ENCODE peak calls at places on chromosomes 12 and 14, in six cellular contexts. G, R, H, E, K and F are unnamed samples. For H3K27me3, the result is how much of the 10 kb centered on the place peaks cover.

GRCh38 chr12:60205500-60205899 is 609.7 kb downstream of the SLC16A7 start:
- DNase-seq in G (no peak), R (peak), H (no peak), E (no peak), K (no peak), F (peak)

GRCh38 chr12:63276537-63277365 is 125.8 kb upstream of the AVPR1A start:
- DNase-seq in G (no peak), R (peak), H (no peak), E (no peak), K (peak), F (peak)

GRCh38 chr14:90728951-90729350 is 87.3 kb downstream of the TTC7B start:
- DNase-seq in G (no peak), R (no peak), H (no peak), E (no peak), K (no peak), F (no peak)

GRCh38 chr14:31190717-31191263 is 16.8 kb downstream of the HECTD1 start:
- DNase-seq in G (no peak), R (no peak), H (no peak), E (no peak), K (no peak), F (no peak)

GRCh38 chr12:1917172-1918070 is 1.0 kb downstream of the CACNA2D4 start:
- DNase-seq in G (peak), R (no peak), H (no peak), E (no peak), K (peak), F (peak)

GRCh38 chr14:74190910-74191575 is 48.2 kb upstream of the VSX2 start:
- DNase-seq in G (no peak), R (peak), H (no peak), E (no peak), K (no peak), F (no peak)

GRCh38 chr12:68375701-68376469 is 43.7 kb upstream of the MDM1 start:
- DNase-seq in G (no peak), R (peak), H (no peak), E (no peak), K (no peak), F (no peak)

GRCh38 chr12:87182696-87183233 is 846.4 kb downstream of the C12orf50 start:
- DNase-seq in G (no peak), R (no peak), H (no peak), E (no peak), K (no peak), F (no peak)

GRCh38 chr12:122947352-122947792 is 18.9 kb downstream of the ABCB9 start:
- DNase-seq in G (peak), R (no peak), H (no peak), E (peak), K (peak), F (no peak)

GRCh38 chr14:105086833-105087307 is 21.6 kb upstream of the GPR132 start:
- DNase-seq in G (peak), R (peak), H (peak), E (peak), K (peak), F (peak)

GRCh38 chr14:63178912-63179311 is 25.3 kb upstream of the RHOJ start:
- DNase-seq in G (no peak), R (peak), H (no peak), E (no peak), K (no peak), F (no peak)

GRCh38 chr12:49587174-49587908 is 18.1 kb downstream of the FAM186B start:
- DNase-seq in G (no peak), R (no peak), H (no peak), E (no peak), K (no peak), F (no peak)

GRCh38 chr14:29311983-29312382 is 545.4 kb downstream of the FOXG1 start:
- DNase-seq in G (no peak), R (peak), H (no peak), E (no peak), K (no peak), F (no peak)

GRCh38 chr14:81453166-81453766 is 53.1 kb upstream of the STON2 start:
- DNase-seq in G (no peak), R (peak), H (peak), E (peak), K (peak), F (peak)

GRCh38 chr12:115623764-115624334 is 653.6 kb downstream of the MED13L start:
- DNase-seq in G (peak), R (no peak), H (no peak), E (no peak), K (no peak), F (no peak)

GRCh38 chr12:42961395-42961794 is 371.8 kb upstream of the PRICKLE1 start:
- DNase-seq in G (no peak), R (peak), H (no peak), E (no peak), K (no peak), F (peak)

GRCh38 chr14:79986251-79986650 is 225.1 kb downstream of the DIO2 start:
- DNase-seq in G (no peak), R (no peak), H (no peak), E (no peak), K (no peak), F (no peak)

GRCh38 chr14:25042362-25043299 is 7.3 kb downstream of the STXBP6 start:
- DNase-seq in G (no peak), R (peak), H (no peak), E (no peak), K (no peak), F (peak)

GRCh38 chr14:78524766-78525165 is 354.6 kb downstream of the NRXN3 start:
- DNase-seq in G (no peak), R (no peak), H (no peak), E (no peak), K (no peak), F (no peak)

GRCh38 chr12:40287369-40287975 is 62.7 kb downstream of the LRRK2 start:
- DNase-seq in G (no peak), R (no peak), H (no peak), E (no peak), K (no peak), F (no peak)

GRCh38 chr12:100656806-100657205 is 83.3 kb downstream of the GAS2L3 start:
- DNase-seq in G (no peak), R (no peak), H (no peak), E (no peak), K (no peak), F (no peak)

GRCh38 chr12:104143918-104144317 is 5.9 kb upstream of the NFYB start:
- DNase-seq in G (no peak), R (no peak), H (no peak), E (no peak), K (no peak), F (no peak)

GRCh38 chr14:29220077-29220476 is 453.5 kb downstream of the FOXG1 start:
- DNase-seq in G (no peak), R (no peak), H (no peak), E (no peak), K (no peak), F (no peak)

GRCh38 chr12:12954361-12954760 is 2.4 kb upstream of the GPRC5D start:
- DNase-seq in G (no peak), R (peak), H (no peak), E (no peak), K (no peak), F (no peak)

GRCh38 chr14:95870772-95871171 is 5.9 kb upstream of the TUNAR start:
- DNase-seq in G (no peak), R (no peak), H (no peak), E (no peak), K (no peak), F (no peak)

GRCh38 chr12:89707992-89708792 is 446 bp downstream of the ATP2B1 start:
- DNase-seq in G (peak), R (peak), H (peak), E (no peak), K (peak), F (peak)

GRCh38 chr14:93941293-93941910 is 14.3 kb downstream of the FAM181A start:
- DNase-seq in G (no peak), R (peak), H (no peak), E (no peak), K (no peak), F (no peak)

GRCh38 chr14:101220921-101221510 is 317.5 kb upstream of the RTL1 start:
- DNase-seq in G (no peak), R (no peak), H (no peak), E (no peak), K (no peak), F (no peak)

GRCh38 chr12:10331642-10332239 is 24.1 kb downstream of the KLRD1 start:
- DNase-seq in G (no peak), R (peak), H (no peak), E (no peak), K (no peak), F (peak)

GRCh38 chr12:29552324-29552927 is 54.9 kb upstream of the OVCH1 start:
- DNase-seq in G (peak), R (peak), H (peak), E (peak), K (peak), F (peak)

GRCh38 chr12:98823012-98823411 is 177.9 kb downstream of the APAF1 start:
- DNase-seq in G (no peak), R (no peak), H (no peak), E (no peak), K (no peak), F (no peak)

GRCh38 chr14:22838631-22839041 is 2.3 kb downstream of the MMP14 start:
- DNase-seq in G (peak), R (peak), H (peak), E (no peak), K (no peak), F (peak)

GRCh38 chr12:14284189-14284722 is 81.2 kb upstream of the ATF7IP start:
- DNase-seq in G (no peak), R (peak), H (peak), E (no peak), K (no peak), F (peak)

GRCh38 chr12:3718100-3718499 is 34.8 kb downstream of the CRACR2A start:
- DNase-seq in G (peak), R (no peak), H (no peak), E (no peak), K (peak), F (no peak)

GRCh38 chr14:84144166-84144565 is 1385.8 kb upstream of the FLRT2 start:
- DNase-seq in G (no peak), R (peak), H (no peak), E (no peak), K (no peak), F (no peak)

GRCh38 chr14:100078997-100079561 is 13.9 kb downstream of the EVL start:
- DNase-seq in G (no peak), R (peak), H (no peak), E (no peak), K (peak), F (peak)
- H3K27ac ChIP-seq in G (peak), R (no peak), H (no peak), E (peak), K (no peak), F (peak)

GRCh38 chr12:26117321-26117720 is 7.5 kb downstream of the BHLHE41 start:
- DNase-seq in G (no peak), R (no peak), H (no peak), E (no peak), K (no peak), F (no peak)
- H3K27me3 ChIP-seq in G (under half), R (under half), H (under half), E (under half), K (under half), F (under half)

DNA sequence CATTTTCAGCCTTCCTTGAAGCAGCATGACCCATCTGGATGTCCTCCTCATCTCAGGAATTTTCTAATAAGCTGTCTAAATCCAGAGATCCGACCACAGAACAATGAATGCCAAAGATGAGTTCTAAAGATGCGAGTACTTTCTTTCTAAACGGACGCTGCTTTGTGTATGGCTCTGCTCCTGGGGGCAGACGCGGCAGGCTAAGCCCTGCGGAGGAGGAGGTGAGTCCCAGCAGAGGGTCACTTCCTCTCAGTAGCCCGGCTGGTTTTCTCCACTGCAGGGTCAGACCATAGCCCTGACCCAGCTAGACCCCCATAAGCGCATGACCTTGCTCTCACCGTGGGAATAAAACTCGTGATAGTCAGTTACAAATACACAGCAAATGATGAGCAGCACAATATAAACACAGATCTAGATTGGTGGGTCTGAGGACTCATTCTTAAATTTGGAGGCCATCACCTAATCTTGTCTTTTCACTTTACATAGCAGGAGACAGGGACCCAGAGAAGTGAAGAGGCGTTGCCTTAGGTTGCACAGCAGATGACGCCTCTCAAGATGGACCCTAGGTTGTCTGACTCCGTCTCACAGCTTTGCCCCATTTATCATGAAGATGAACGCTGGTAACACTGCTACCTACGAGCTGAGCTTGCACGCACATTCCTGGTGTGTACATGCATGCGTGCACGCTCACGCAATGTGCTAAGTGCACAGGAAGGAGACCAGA is 16.6 kb downstream of the SSH1 start:
- DNase-seq in G (peak), R (peak), H (no peak), E (no peak), K (no peak), F (no peak)
- H3K27ac ChIP-seq in G (peak), R (peak), H (peak), E (peak), K (peak), F (peak)

DNA sequence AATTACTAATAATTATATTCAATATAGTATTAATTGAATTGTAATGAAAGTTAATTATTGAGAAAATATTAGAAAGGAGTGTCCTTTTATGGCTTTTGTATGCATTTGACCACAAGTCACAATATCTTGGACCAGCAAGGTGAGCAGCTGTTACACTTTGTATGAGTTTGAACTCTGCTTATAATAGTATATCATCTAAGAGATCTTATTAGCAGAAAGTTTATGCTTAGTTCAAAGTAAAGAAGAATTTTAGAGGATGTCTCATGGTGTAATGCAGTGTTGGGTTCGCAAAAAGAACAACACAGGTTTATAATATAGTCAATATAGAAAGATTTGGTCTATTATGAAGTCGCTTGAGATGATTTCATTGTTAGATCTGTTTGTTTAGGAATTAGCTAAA is 2.0 kb upstream of the TRIM9 start:
- DNase-seq in G (no peak), R (no peak), H (no peak), E (no peak), K (no peak), F (no peak)
- H3K27me3 ChIP-seq in G (under half), R (under half), H (under half), E (under half), K (half or more), F (under half)

GRCh38 chr12:124480469-124481256 is 86.7 kb downstream of the NCOR2 start:
- DNase-seq in G (no peak), R (peak), H (peak), E (no peak), K (peak), F (peak)
- H3K27ac ChIP-seq in G (no peak), R (no peak), H (peak), E (no peak), K (peak), F (no peak)

DNA sequence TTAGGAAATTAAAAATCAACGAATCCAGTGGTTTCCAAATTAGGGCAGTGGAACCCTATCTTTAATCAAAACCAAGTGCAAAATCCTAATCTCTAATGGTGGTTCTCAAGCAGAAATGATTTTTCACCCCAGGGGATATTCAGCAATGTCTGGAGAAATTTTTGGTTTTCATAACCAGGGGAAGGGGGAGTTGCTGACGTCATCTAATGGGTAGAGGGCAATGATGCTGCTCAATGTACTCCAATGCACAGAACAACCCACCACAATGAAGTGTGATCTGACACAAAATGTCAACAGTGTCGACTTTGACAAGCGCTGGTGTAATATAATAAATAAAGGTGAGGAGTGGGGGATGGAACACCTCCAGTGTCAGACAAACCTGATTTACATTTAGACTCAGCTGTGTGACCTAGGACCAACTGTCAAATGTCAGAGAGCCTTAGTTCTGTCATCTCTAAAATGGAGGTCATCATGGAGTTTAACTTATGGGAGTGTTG is 81.5 kb downstream of the CMKLR1 start:
- DNase-seq in G (no peak), R (no peak), H (no peak), E (no peak), K (no peak), F (no peak)
- H3K27me3 ChIP-seq in G (under half), R (under half), H (under half), E (under half), K (under half), F (under half)